ENCODE peak calls at places on chromosomes 16 and 17, in five cellular contexts. Q is prostate gland, J is transverse colon, I is stomach, D is SK-N-SH. U is an unnamed sample. For H3K9me3, the result is how much of the 10 kb centered on the place peaks cover.

GRCh38 chr17:8832711-8833352 is 33.7 kb upstream of the MFSD6L start:
- DNase-seq in I (no peak), D (peak), Q (no peak), J (peak), U (peak)

GRCh38 chr17:83012873-83013778 is 66.3 kb upstream of the METRNL start:
- DNase-seq in D (peak), I (no peak), Q (no peak), J (no peak), U (peak)

GRCh38 chr16:28923652-28924398 is 1.2 kb downstream of the RABEP2 start:
- DNase-seq in D (no peak), Q (no peak), J (peak), I (peak), U (no peak)

GRCh38 chr17:6437466-6437865 is 2.5 kb upstream of the AIPL1 start:
- DNase-seq in Q (no peak), D (no peak), J (no peak), I (no peak), U (no peak)

GRCh38 chr17:44911133-44912001 is 3.9 kb downstream of the GFAP start:
- DNase-seq in D (peak), J (peak), Q (peak), I (peak), U (no peak)

GRCh38 chr17:49210158-49211029 is at the start of the genes ABI3 and GNGT2:
- DNase-seq in D (peak), Q (no peak), I (peak), J (peak), U (no peak)

GRCh38 chr16:27756206-27756970 is 206.4 kb downstream of the KATNIP start:
- DNase-seq in J (no peak), I (no peak), Q (no peak), D (no peak), U (no peak)

GRCh38 chr16:70437582-70438324 is 1.1 kb downstream of the ST3GAL2 start:
- DNase-seq in J (no peak), D (peak), Q (no peak), I (no peak), U (no peak)

GRCh38 chr17:17119533-17119932 is 77.3 kb downstream of the MPRIP start:
- DNase-seq in D (no peak), Q (no peak), J (peak), I (peak), U (no peak)

GRCh38 chr16:50259334-50260205 is 6.8 kb upstream of the ADCY7 start:
- DNase-seq in J (peak), Q (no peak), D (peak), I (peak), U (no peak)

GRCh38 chr16:12752159-12752558 is 51.5 kb downstream of the CPPED1 start:
- DNase-seq in D (peak), J (no peak), I (no peak), Q (no peak), U (no peak)

GRCh38 chr16:19522369-19523159 is 666 bp upstream of the GDE1 start:
- DNase-seq in I (no peak), D (no peak), Q (no peak), J (no peak), U (no peak)

GRCh38 chr17:57876023-57876865 is 26.4 kb upstream of the MRPS23 start:
- DNase-seq in Q (no peak), J (no peak), I (no peak), D (no peak), U (no peak)

GRCh38 chr16:66948034-66948821 is 12.8 kb upstream of the CES3 start:
- DNase-seq in D (no peak), I (peak), J (peak), Q (no peak), U (no peak)

GRCh38 chr17:41962111-41962510 is 4.5 kb upstream of the CNP start:
- DNase-seq in D (no peak), I (no peak), J (no peak), Q (no peak), U (no peak)

GRCh38 chr17:72658675-72659074 is 433.8 kb downstream of the SLC39A11 start:
- DNase-seq in Q (no peak), I (no peak), D (no peak), J (no peak), U (no peak)

GRCh38 chr17:38560503-38561318 is 45.0 kb downstream of the SRCIN1 start:
- DNase-seq in J (no peak), D (no peak), I (no peak), Q (no peak), U (no peak)

GRCh38 chr17:60435244-60436170 is 13.2 kb downstream of the CHCT1 start:
- DNase-seq in D (peak), I (peak), Q (peak), J (peak), U (no peak)

GRCh38 chr16:55035037-55035436 is 104.4 kb downstream of the IRX5 start:
- DNase-seq in I (peak), Q (no peak), D (peak), J (no peak), U (no peak)

GRCh38 chr16:84383106-84383505 is 14.8 kb downstream of the ATP2C2 start:
- DNase-seq in Q (no peak), J (no peak), I (no peak), D (no peak), U (no peak)

GRCh38 chr16:52630711-52631110 is 83.8 kb upstream of the TOX3 start:
- DNase-seq in D (no peak), Q (no peak), I (no peak), J (no peak), U (no peak)

GRCh38 chr16:64882385-64882784 is 239.5 kb downstream of the CDH11 start:
- DNase-seq in I (no peak), D (no peak), J (no peak), Q (no peak), U (no peak)

GRCh38 chr17:16013943-16014407 is 14.4 kb downstream of the TTC19 start:
- DNase-seq in Q (no peak), I (no peak), J (no peak), D (peak), U (no peak)

GRCh38 chr17:6099492-6099891 is 29.3 kb downstream of the WSCD1 start:
- DNase-seq in I (no peak), D (no peak), Q (no peak), J (no peak), U (no peak)

GRCh38 chr16:66400503-66401380 is 26.4 kb upstream of the BEAN1 start:
- DNase-seq in J (no peak), Q (no peak), D (no peak), I (no peak), U (peak)

GRCh38 chr17:38427160-38427949 is 909 bp upstream of the ARHGAP23 start:
- DNase-seq in I (no peak), J (no peak), Q (no peak), D (no peak), U (no peak)

GRCh38 chr17:9071921-9072503 is 50.7 kb downstream of the NTN1 start:
- DNase-seq in J (no peak), I (no peak), D (no peak), Q (no peak), U (no peak)

GRCh38 chr17:50283246-50283645 is 9.0 kb downstream of the TMEM92 start:
- DNase-seq in Q (no peak), I (no peak), J (no peak), D (no peak), U (no peak)

GRCh38 chr16:26665166-26665939 is 401.4 kb upstream of the C16orf82 start:
- DNase-seq in Q (no peak), D (no peak), J (no peak), I (no peak), U (no peak)

GRCh38 chr16:64184156-64184555 is 937.7 kb downstream of the CDH11 start:
- DNase-seq in I (no peak), Q (no peak), J (no peak), D (no peak), U (no peak)

GRCh38 chr17:45227631-45228120 is 6.0 kb downstream of the FMNL1 start:
- DNase-seq in Q (no peak), D (no peak), I (no peak), J (no peak), U (no peak)

GRCh38 chr17:10192963-10193362 is 5.4 kb downstream of the GAS7 start:
- DNase-seq in J (no peak), Q (no peak), I (no peak), D (no peak), U (no peak)

GRCh38 chr17:48125829-48126612 is 18.5 kb downstream of the SNX11 start:
- DNase-seq in D (peak), J (no peak), I (no peak), Q (no peak), U (no peak)

GRCh38 chr17:56833812-56834379 is at the start of the genes C17orf67 and DGKE:
- DNase-seq in Q (peak), I (peak), J (peak), D (peak), U (no peak)

GRCh38 chr17:80153004-80153403 is 6.1 kb upstream of the EIF4A3 start:
- DNase-seq in I (no peak), D (no peak), J (no peak), Q (no peak), U (no peak)
- H3K9me3 ChIP-seq in I (under half), D (under half), J (under half), Q (under half), U (under half)

GRCh38 chr16:23452572-23453337 is at the start of gene COG7:
- DNase-seq in I (peak), D (peak), J (peak), Q (peak), U (no peak)
- TF ChIP-seq POLR2AphosphoS5 in I (peak), D (peak), J (peak), Q (peak), U (peak)

GRCh38 chr17:43350888-43351361 is 47.9 kb upstream of the ARL4D start:
- DNase-seq in I (no peak), J (no peak), Q (no peak), D (no peak), U (no peak)
- H3K9me3 ChIP-seq in I (under half), J (under half), Q (under half), D (under half), U (under half)

GRCh38 chr17:35146214-35146833 is 1.3 kb upstream of the UNC45B start:
- DNase-seq in Q (no peak), I (no peak), D (no peak), J (no peak), U (no peak)

GRCh38 chr17:35142467-35142796 is 329 bp upstream of the NLE1 start:
- DNase-seq in Q (no peak), I (no peak), D (no peak), J (no peak), U (no peak)

GRCh38 chr17:35144840-35145239 is 2.7 kb upstream of the NLE1 start:
- DNase-seq in D (no peak), I (no peak), J (no peak), Q (no peak), U (no peak)

GRCh38 chr17:35138218-35138617 is 3.9 kb downstream of the NLE1 start:
- DNase-seq in Q (no peak), J (no peak), I (no peak), D (no peak), U (no peak)

DNA sequence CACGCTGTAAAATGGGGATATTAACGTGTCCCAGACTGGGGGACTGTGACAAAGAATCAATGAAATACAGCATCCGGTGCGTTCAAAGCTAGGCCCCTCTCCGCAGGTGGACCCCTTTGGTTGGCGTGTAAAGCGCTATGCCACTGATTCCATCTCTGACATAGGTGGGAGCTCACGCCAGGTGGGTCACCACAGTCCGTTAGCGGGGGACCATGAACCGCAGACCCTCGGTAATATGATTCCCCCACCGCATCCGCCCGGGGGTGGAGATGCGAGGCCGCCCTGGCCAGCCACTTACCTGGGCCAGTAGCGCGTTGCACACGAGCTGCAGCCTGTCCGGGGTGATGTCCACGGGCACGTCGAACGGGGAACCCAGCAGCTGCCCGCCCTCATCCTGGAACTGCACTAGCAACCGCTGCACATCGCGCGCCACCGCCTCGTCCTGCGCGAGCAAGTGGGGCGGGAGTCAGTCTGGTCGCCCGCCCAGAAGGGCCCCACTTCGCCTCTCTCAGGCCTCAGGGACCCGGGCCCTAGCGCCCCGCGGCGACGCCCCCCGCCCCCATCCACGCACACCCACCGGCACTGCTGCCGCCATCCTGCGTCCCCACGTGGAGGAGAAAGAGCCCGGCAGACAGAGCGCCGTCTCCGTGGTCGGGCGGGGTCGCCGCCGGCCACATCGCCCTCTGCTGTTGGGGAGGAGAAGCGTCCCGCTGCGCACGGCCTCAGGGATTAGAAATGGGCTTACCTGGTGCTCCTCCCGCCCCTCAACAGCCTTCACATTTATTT is at the start of gene NLE1:
- DNase-seq in I (peak), D (peak), Q (peak), J (peak), U (no peak)
- TF ChIP-seq POLR2AphosphoS5 in I (no peak), D (peak), Q (peak), J (peak), U (peak)

DNA sequence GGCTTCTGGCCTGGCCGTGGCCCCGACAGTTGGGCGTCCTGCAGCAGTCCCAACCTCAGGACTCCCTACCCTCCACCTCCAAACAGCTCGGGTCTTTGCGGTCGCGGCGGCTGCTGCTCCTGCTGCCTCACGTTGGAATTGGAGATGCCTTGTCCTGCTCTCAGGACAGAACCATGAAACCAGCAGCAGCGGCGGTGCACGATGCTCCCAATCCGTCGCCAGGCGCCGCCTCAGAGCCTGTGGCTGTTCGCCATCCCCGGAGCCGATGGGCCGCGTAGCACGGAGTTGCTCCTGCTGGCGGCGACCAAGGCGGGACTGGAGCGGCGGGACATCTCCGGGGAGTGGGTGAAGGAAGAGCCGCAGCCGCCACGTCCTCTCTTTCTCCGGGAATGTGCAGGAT is 1965.9 kb downstream of the TP53TG3F start:
- DNase-seq in D (peak), Q (no peak), J (no peak), I (no peak), U (no peak)
- H3K9me3 ChIP-seq in D (under half), Q (under half), J (under half), I (under half), U (under half)

DNA sequence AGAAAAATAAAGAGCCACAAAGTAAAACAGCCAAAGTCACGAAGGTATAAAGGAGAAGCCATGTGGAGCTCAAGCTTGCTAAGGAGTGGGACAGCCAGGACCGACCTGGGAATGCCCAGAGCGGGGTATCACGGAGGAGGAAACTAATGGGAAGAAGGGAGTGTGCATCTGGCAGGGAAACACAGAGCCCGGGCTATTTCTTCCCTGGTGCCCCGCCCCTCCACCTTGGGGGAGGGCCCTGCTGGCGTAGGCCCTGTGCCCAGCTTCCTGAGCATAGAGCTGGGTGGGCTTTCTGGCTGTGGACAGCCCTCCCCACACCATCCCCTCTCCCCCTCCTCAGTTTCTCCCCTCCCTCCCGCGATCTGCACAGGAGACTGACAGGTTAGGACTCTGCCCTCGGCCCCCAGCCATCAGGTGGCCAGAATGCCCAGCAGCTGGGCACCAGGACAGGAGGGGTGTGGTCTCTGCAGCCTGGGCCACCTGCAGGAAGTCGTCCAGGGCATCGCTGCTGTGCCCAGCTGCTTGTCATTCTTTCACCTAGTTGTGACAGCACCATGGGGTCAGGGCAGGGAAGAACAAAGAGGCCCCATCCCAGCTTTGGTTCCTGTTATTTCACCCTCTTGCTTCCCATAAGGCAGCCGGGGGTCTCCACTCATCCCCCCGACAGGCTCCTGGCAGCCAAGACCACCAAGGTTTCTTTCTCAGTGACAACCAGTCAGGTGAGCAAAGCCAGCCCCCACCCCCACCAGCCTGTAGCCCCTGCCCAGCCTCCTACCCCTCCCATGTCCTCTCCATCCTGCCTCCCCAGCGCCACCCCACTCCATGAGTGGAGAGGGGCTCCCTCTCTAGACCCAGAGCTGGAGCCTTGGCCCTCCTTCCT is 7.1 kb upstream of the DCAF7 start:
- DNase-seq in Q (no peak), I (peak), J (peak), D (peak), U (no peak)
- TF ChIP-seq POLR2AphosphoS5 in Q (no peak), I (no peak), J (no peak), D (no peak), U (no peak)

GRCh38 chr16:34743115-34743514 is 1283.7 kb downstream of the TP53TG3F start:
- DNase-seq in D (no peak), J (no peak), I (no peak), Q (no peak), U (no peak)
- H3K9me3 ChIP-seq in D (under half), J (under half), I (under half), Q (under half), U (under half)

U was measured in vagina.